ENCODE peak calls at places on chromosome 7, in six cellular contexts. B, M, V, G, O and E are unnamed samples.

GRCh38 chr7:138243430-138243829 is 167.2 kb downstream of the AKR1D1 start:
- DNase-seq in B (no peak), M (no peak), V (no peak), G (peak; percentile 57), O (peak; percentile 16), E (peak; percentile 10)

GRCh38 chr7:122803323-122803722 is 82.9 kb downstream of the CADPS2 start:
- DNase-seq in B (peak; percentile 3), M (no peak), V (no peak), G (no peak), O (peak; percentile 16), E (no peak)

GRCh38 chr7:37359180-37359579 is 89.5 kb downstream of the ELMO1 start:
- DNase-seq in B (no peak), M (no peak), V (no peak), G (no peak), O (no peak), E (no peak)

GRCh38 chr7:408651-409343 is 110.8 kb downstream of the PDGFA start:
- DNase-seq in B (no peak), M (no peak), V (no peak), G (no peak), O (no peak), E (no peak)

GRCh38 chr7:13839063-13839462 is 150.4 kb downstream of the ETV1 start:
- DNase-seq in B (no peak), M (no peak), V (no peak), G (no peak), O (no peak), E (no peak)

GRCh38 chr7:992445-992741 is 9.4 kb downstream of the CYP2W1 start:
- DNase-seq in B (no peak), M (no peak), V (no peak), G (no peak), O (no peak), E (no peak)

GRCh38 chr7:155426543-155427410 is 31.2 kb upstream of the EN2 start:
- DNase-seq in B (no peak), M (no peak), V (no peak), G (no peak), O (no peak), E (no peak)

GRCh38 chr7:4909891-4910290 is 26.4 kb upstream of the RADIL start:
- DNase-seq in B (no peak), M (no peak), V (no peak), G (no peak), O (no peak), E (no peak)

GRCh38 chr7:135509589-135509838 is 388 bp downstream of the CNOT4 start:
- DNase-seq in B (no peak), M (no peak), V (no peak), G (no peak), O (no peak), E (no peak)

GRCh38 chr7:23893172-23893941 is 183.3 kb downstream of the STK31 start:
- DNase-seq in B (no peak), M (no peak), V (no peak), G (no peak), O (no peak), E (no peak)

GRCh38 chr7:18290223-18290622 is 205.3 kb upstream of the HDAC9 start:
- DNase-seq in B (no peak), M (no peak), V (no peak), G (no peak), O (no peak), E (no peak)

GRCh38 chr7:40969641-40970040 is 733.2 kb downstream of the INHBA start:
- DNase-seq in B (no peak), M (no peak), V (no peak), G (no peak), O (no peak), E (no peak)

GRCh38 chr7:31747553-31747952 is 60.5 kb downstream of the PPP1R17 start:
- DNase-seq in B (no peak), M (no peak), V (no peak), G (no peak), O (no peak), E (no peak)

GRCh38 chr7:140322759-140323158 is 75.6 kb downstream of the SLC37A3 start:
- DNase-seq in B (no peak), M (no peak), V (no peak), G (no peak), O (no peak), E (no peak)

GRCh38 chr7:155685070-155685790 is 40.8 kb downstream of the RBM33 start:
- DNase-seq in B (no peak), M (no peak), V (no peak), G (no peak), O (no peak), E (no peak)

GRCh38 chr7:117672433-117672832 is 192.6 kb downstream of the CFTR start:
- DNase-seq in B (no peak), M (no peak), V (no peak), G (no peak), O (no peak), E (no peak)

GRCh38 chr7:140607441-140607989 is 33.1 kb downstream of the DENND2A start:
- DNase-seq in B (no peak), M (no peak), V (no peak), G (peak; percentile 51), O (peak; percentile 79), E (no peak)

GRCh38 chr7:40572810-40573470 is 438.1 kb downstream of the SUGCT start:
- DNase-seq in B (no peak), M (no peak), V (no peak), G (no peak), O (no peak), E (no peak)

GRCh38 chr7:10706875-10707493 is 266.7 kb upstream of the PHF14 start:
- DNase-seq in B (peak; percentile 48), M (no peak), V (no peak), G (no peak), O (no peak), E (no peak)

GRCh38 chr7:127803626-127804025 is 151.6 kb downstream of the SND1 start:
- DNase-seq in B (no peak), M (no peak), V (no peak), G (no peak), O (no peak), E (no peak)

GRCh38 chr7:127880454-127880853 is 150.8 kb downstream of the LRRC4 start:
- DNase-seq in B (no peak), M (no peak), V (no peak), G (no peak), O (no peak), E (no peak)

GRCh38 chr7:138245682-138246081 is 169.4 kb downstream of the AKR1D1 start:
- DNase-seq in B (no peak), M (no peak), V (no peak), G (no peak), O (no peak), E (no peak)

GRCh38 chr7:40717242-40717641 is 582.4 kb downstream of the SUGCT start:
- DNase-seq in B (no peak), M (no peak), V (peak; percentile 21), G (peak; percentile 93), O (peak; percentile 58), E (peak; percentile 95)

GRCh38 chr7:44634187-44634838 is 27.9 kb downstream of the OGDH start:
- DNase-seq in B (no peak), M (no peak), V (no peak), G (no peak), O (no peak), E (no peak)

GRCh38 chr7:103989785-103990775 is 622 bp upstream of the RELN start:
- DNase-seq in B (peak; percentile 41), M (no peak), V (no peak), G (no peak), O (no peak), E (peak; percentile 44)

GRCh38 chr7:43204081-43204480 is 91.6 kb downstream of the HECW1 start:
- DNase-seq in B (no peak), M (no peak), V (no peak), G (no peak), O (no peak), E (no peak)

GRCh38 chr7:150778738-150779301 is 21.3 kb downstream of the TMEM176B start:
- DNase-seq in B (peak; percentile 63), M (peak; percentile 60), V (peak; percentile 90), G (peak; percentile 70), O (peak; percentile 85), E (peak; percentile 86)

GRCh38 chr7:29139191-29139590 is 7.1 kb downstream of the CPVL start:
- DNase-seq in B (no peak), M (no peak), V (no peak), G (no peak), O (no peak), E (no peak)

GRCh38 chr7:91348686-91349085 is 84.5 kb downstream of the FZD1 start:
- DNase-seq in B (no peak), M (no peak), V (no peak), G (no peak), O (no peak), E (no peak)

GRCh38 chr7:119685906-119686305 is 587.1 kb upstream of the KCND2 start:
- DNase-seq in B (no peak), M (no peak), V (no peak), G (no peak), O (no peak), E (no peak)

GRCh38 chr7:101618916-101619315 is 10.2 kb downstream of the MYL10 start:
- DNase-seq in B (no peak), M (no peak), V (no peak), G (no peak), O (no peak), E (no peak)

GRCh38 chr7:33108591-33108930 is 643 bp downstream of the RP9 start:
- DNase-seq in B (peak; percentile 27), M (no peak), V (no peak), G (no peak), O (no peak), E (peak; percentile 57)
- TF ChIP-seq CTCF in B (no peak), M (no peak), V (no peak), G (no peak), O (no peak), E (peak; percentile 26)

GRCh38 chr7:152966189-152966588 is 206.6 kb downstream of the ACTR3B start:
- DNase-seq in B (no peak), M (no peak), V (no peak), G (no peak), O (no peak), E (no peak)
- TF ChIP-seq CTCF in B (no peak), M (no peak), V (no peak), G (no peak), O (no peak), E (no peak)

DNA sequence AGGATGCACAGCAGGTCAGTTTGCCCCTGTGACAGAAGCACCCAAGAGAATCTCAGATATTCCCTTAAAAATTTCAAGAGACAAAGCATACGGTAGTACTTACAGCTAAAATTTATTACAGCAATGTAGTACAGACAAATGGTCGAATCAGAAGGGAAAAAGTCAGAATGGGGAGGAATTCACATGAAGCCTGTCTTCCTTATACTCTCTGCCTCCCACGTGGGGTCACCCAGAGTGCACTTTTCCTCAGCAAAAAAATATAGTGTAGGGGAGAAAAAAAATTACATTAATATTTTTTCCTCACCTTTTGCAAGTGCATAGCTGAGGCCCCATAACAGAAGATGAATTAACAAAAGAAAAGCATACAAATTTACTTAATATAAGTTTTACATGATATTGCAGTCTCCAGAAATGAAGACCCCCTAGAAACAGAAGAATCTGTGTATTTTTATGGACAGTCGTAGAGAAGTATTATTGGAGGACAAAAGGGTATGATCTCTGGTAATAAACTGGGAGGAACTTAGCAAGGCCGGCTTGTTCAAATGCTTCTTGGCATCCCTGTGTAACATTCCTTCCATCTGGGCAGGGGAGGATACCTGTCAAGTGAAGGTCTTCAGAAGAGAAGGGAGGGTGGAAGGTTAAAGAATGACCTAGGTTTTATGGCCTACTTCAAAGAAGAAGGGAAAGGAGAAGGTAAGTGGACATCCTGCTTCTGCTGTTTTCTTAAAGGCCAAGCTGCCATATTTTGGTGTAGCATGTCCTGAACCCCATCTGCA is 270.6 kb upstream of the MAGI2 start:
- DNase-seq in B (no peak), M (no peak), V (no peak), G (no peak), O (no peak), E (no peak)
- TF ChIP-seq CTCF in B (no peak), M (no peak), V (no peak), G (no peak), O (no peak), E (no peak)

GRCh38 chr7:35277359-35277758 is 23.5 kb upstream of the TBX20 start:
- DNase-seq in B (no peak), M (no peak), V (no peak), G (no peak), O (no peak), E (no peak)
- TF ChIP-seq CTCF in B (no peak), M (no peak), V (no peak), G (no peak), O (no peak), E (no peak)